ENCODE peak calls at places on chromosomes 6 and 20, in four cellular contexts. N, W, P and U are unnamed samples.

GRCh38 chr6:137570307-137570832 is 76.2 kb upstream of the OLIG3 start:
- DNase-seq in W (no peak), P (no peak), N (no peak), U (no peak)

GRCh38 chr6:119858901-119859300 is 509.3 kb upstream of the MAN1A1 start:
- DNase-seq in P (no peak), N (no peak), W (no peak), U (no peak)

GRCh38 chr6:29941476-29941875 is 856 bp upstream of the HLA-A start:
- DNase-seq in P (no peak), W (no peak), N (no peak), U (no peak)

GRCh38 chr6:135182993-135183531 is 2.0 kb downstream of the MYB start:
- DNase-seq in W (no peak), P (peak; percentile 68), N (peak; percentile 88), U (peak; percentile 68)

GRCh38 chr20:17833036-17833674 is 133.4 kb downstream of the BANF2 start:
- DNase-seq in P (no peak), N (no peak), W (no peak), U (no peak)

GRCh38 chr20:10316582-10316981 is 98.0 kb downstream of the SNAP25 start:
- DNase-seq in N (peak; percentile 41), W (no peak), P (no peak), U (no peak)

GRCh38 chr6:149855040-149855654 is 9.0 kb downstream of the LRP11 start:
- DNase-seq in P (no peak), N (no peak), W (peak; percentile 57), U (no peak)

GRCh38 chr6:122673345-122673961 is 63.2 kb downstream of the PKIB start:
- DNase-seq in N (no peak), W (no peak), P (no peak), U (no peak)

GRCh38 chr6:136549359-136550044 is 720 bp downstream of the MAP7 start:
- DNase-seq in W (no peak), N (peak; percentile 61), P (no peak), U (no peak)

GRCh38 chr20:53929399-53929798 is 141.0 kb downstream of the BCAS1 start:
- DNase-seq in W (no peak), P (no peak), N (no peak), U (no peak)

GRCh38 chr20:39897058-39897457 is 792.0 kb downstream of the MAFB start:
- DNase-seq in N (no peak), P (no peak), W (peak; percentile 74), U (no peak)

GRCh38 chr6:135114355-135115145 is 59.9 kb upstream of the HBS1L start:
- DNase-seq in W (no peak), P (no peak), N (no peak), U (no peak)

GRCh38 chr6:119083007-119083406 is 4.5 kb upstream of the FAM184A start:
- DNase-seq in W (no peak), N (no peak), P (no peak), U (no peak)

GRCh38 chr6:56771189-56771588 is 128.5 kb upstream of the DST start:
- DNase-seq in W (no peak), P (no peak), N (no peak), U (no peak)

GRCh38 chr20:8408587-8409307 is 276.7 kb downstream of the PLCB1 start:
- DNase-seq in W (no peak), N (no peak), P (no peak), U (no peak)

GRCh38 chr6:29552512-29553051 is 7.0 kb downstream of the UBD start:
- DNase-seq in P (no peak), W (peak; percentile 42), N (no peak), U (peak; percentile 41)

GRCh38 chr6:71457883-71458282 is 169.3 kb downstream of the OGFRL1 start:
- DNase-seq in P (no peak), W (no peak), N (no peak), U (no peak)

GRCh38 chr6:125957845-125958244 is 1.3 kb downstream of the HINT3 start:
- DNase-seq in W (no peak), N (peak; percentile 32), P (no peak), U (no peak)

GRCh38 chr20:57893364-57894001 is 183.7 kb upstream of the PMEPA1 start:
- DNase-seq in W (no peak), P (no peak), N (peak; percentile 73), U (no peak)

GRCh38 chr6:5762561-5762968 is 244.2 kb downstream of the NRN1 start:
- DNase-seq in P (no peak), N (no peak), W (no peak), U (no peak)

GRCh38 chr6:84093405-84094049 is 60.0 kb downstream of the MRAP2 start:
- DNase-seq in W (no peak), N (no peak), P (no peak), U (no peak)

GRCh38 chr6:134678436-134678889 is 271.4 kb downstream of the ALDH8A1 start:
- DNase-seq in N (peak; percentile 67), P (no peak), W (no peak), U (no peak)

GRCh38 chr20:57797401-57797800 is 87.6 kb upstream of the PMEPA1 start:
- DNase-seq in P (no peak), N (no peak), W (no peak), U (no peak)